ENCODE peak calls at places on chromosomes 11 and 22, in eight cellular contexts. R, Z, X, Y, B, N, V and L are unnamed samples.

GRCh38 chr11:122375687-122376399 is 259.8 kb upstream of the BLID start:
- DNase-seq in R (no peak), Z (no peak), X (no peak), Y (no peak), B (no peak), N (peak), V (no peak), L (no peak)

GRCh38 chr11:26283852-26284421 is 48.0 kb upstream of the ANO3 start:
- DNase-seq in R (no peak), Z (no peak), X (no peak), Y (no peak), B (no peak), N (no peak), V (no peak), L (no peak)

GRCh38 chr22:36562261-36562835 is 33.4 kb upstream of the EIF3D start:
- DNase-seq in R (no peak), Z (no peak), X (no peak), Y (no peak), B (no peak), N (peak), V (no peak), L (no peak)

GRCh38 chr22:22369962-22370265 is 125.3 kb downstream of the VPREB1 start:
- DNase-seq in R (no peak), Z (no peak), X (no peak), Y (no peak), B (no peak), N (no peak), V (no peak), L (peak)

GRCh38 chr22:48566741-48567140 is 1260.9 kb downstream of the BRD1 start:
- DNase-seq in R (no peak), Z (no peak), X (no peak), Y (no peak), B (no peak), N (peak), V (no peak), L (no peak)

GRCh38 chr11:74417379-74417804 is 19.2 kb upstream of the PGM2L1 start:
- DNase-seq in R (no peak), Z (no peak), X (no peak), Y (peak), B (no peak), N (no peak), V (no peak), L (no peak)

GRCh38 chr22:46433318-46433717 is 97.8 kb downstream of the TRMU start:
- DNase-seq in R (no peak), Z (no peak), X (no peak), Y (no peak), B (no peak), N (no peak), V (no peak), L (no peak)

GRCh38 chr11:133957926-133958325 is 1.2 kb upstream of the IGSF9B start:
- DNase-seq in R (no peak), Z (no peak), X (no peak), Y (no peak), B (no peak), N (no peak), V (no peak), L (no peak)